ENCODE peak calls at places on chromosomes 4 and X, in eight cellular contexts. Z is fibroblast of villous mesenchyme, X is heart right ventricle, L is GM06990, K is AG04449, Y is A673, E is lower lobe of right lung, S is type B pancreatic cell. B is an unnamed sample.

GRCh38 chr4:7067523-7068278 is at the start of gene GRPEL1:
- DNase-seq in Z (peak), X (peak), L (peak), K (peak), Y (peak), E (peak), S (peak), B (peak)

GRCh38 chr4:32519060-32519459 is 1798.9 kb downstream of the PCDH7 start:
- DNase-seq in Z (no peak), X (no peak), L (no peak), K (no peak), Y (no peak), E (no peak), S (no peak), B (no peak)

GRCh38 chr4:52931238-52931637 is 69.1 kb downstream of the RASL11B start:
- DNase-seq in Z (no peak), X (no peak), L (no peak), K (no peak), Y (no peak), E (no peak), S (no peak), B (no peak)

GRCh38 chr4:6658204-6658585 is 17.7 kb downstream of the MRFAP1 start:
- DNase-seq in Z (peak), X (no peak), L (no peak), K (no peak), Y (no peak), E (no peak), S (no peak), B (no peak)

GRCh38 chr4:105369988-105370387 is 103.9 kb downstream of the PPA2 start:
- DNase-seq in Z (peak), X (no peak), L (no peak), K (peak), Y (no peak), E (no peak), S (no peak), B (no peak)

GRCh38 chr4:6021831-6022606 is 3.8 kb upstream of the C4orf50 start:
- DNase-seq in Z (no peak), X (no peak), L (no peak), K (no peak), Y (no peak), E (no peak), S (no peak), B (peak)

GRCh38 chrX:39821011-39821708 is 276.6 kb downstream of the BCOR start:
- DNase-seq in Z (peak), X (peak), L (no peak), K (no peak), Y (peak), E (no peak), S (peak), B (no peak)

GRCh38 chr4:141645611-141646340 is 9.4 kb downstream of the IL15 start:
- DNase-seq in Z (peak), X (no peak), L (no peak), K (peak), Y (no peak), E (no peak), S (no peak), B (no peak)

GRCh38 chr4:110196206-110196870 is 2.1 kb downstream of the ELOVL6 start:
- DNase-seq in Z (peak), X (peak), L (peak), K (no peak), Y (peak), E (peak), S (peak), B (no peak)

GRCh38 chrX:123080065-123080464 is 104.0 kb upstream of the GRIA3 start:
- DNase-seq in Z (no peak), X (no peak), L (no peak), K (no peak), Y (no peak), E (no peak), S (no peak), B (no peak)

GRCh38 chr4:1813915-1814314 is 20.8 kb downstream of the FGFR3 start:
- DNase-seq in Z (peak), X (no peak), L (no peak), K (no peak), Y (peak), E (no peak), S (no peak), B (no peak)

GRCh38 chr4:78032446-78032845 is 24.7 kb upstream of the FRAS1 start:
- DNase-seq in Z (no peak), X (no peak), L (no peak), K (no peak), Y (no peak), E (no peak), S (no peak), B (no peak)

GRCh38 chrX:55326985-55327384 is 62.3 kb upstream of the PAGE3 start:
- DNase-seq in Z (no peak), X (no peak), L (no peak), K (no peak), Y (no peak), E (no peak), S (no peak), B (no peak)

GRCh38 chr4:70061980-70062379 is 11.7 kb downstream of the HTN1 start:
- DNase-seq in Z (no peak), X (no peak), L (no peak), K (no peak), Y (no peak), E (no peak), S (no peak), B (no peak)

GRCh38 chr4:140046573-140046972 is 107.4 kb downstream of the MAML3 start:
- DNase-seq in Z (no peak), X (no peak), L (no peak), K (no peak), Y (no peak), E (no peak), S (no peak), B (no peak)

GRCh38 chr4:8281519-8282133 is 12.1 kb downstream of the HTRA3 start:
- DNase-seq in Z (peak), X (peak), L (no peak), K (peak), Y (no peak), E (peak), S (no peak), B (no peak)

GRCh38 chrX:46311581-46312120 is 233.6 kb downstream of the ZNF674 start:
- DNase-seq in Z (no peak), X (no peak), L (no peak), K (no peak), Y (peak), E (no peak), S (no peak), B (no peak)

GRCh38 chr4:5186584-5187170 is 135.4 kb downstream of the STK32B start:
- DNase-seq in Z (no peak), X (no peak), L (no peak), K (no peak), Y (no peak), E (no peak), S (no peak), B (no peak)

GRCh38 chr4:33381806-33382205 is 2661.6 kb downstream of the PCDH7 start:
- DNase-seq in Z (no peak), X (no peak), L (no peak), K (no peak), Y (no peak), E (no peak), S (no peak), B (no peak)

GRCh38 chr4:72969957-72970356 is 99.6 kb downstream of the COX18 start:
- DNase-seq in Z (no peak), X (no peak), L (no peak), K (no peak), Y (no peak), E (no peak), S (no peak), B (no peak)

GRCh38 chr4:161564230-161564834 is 599.5 kb downstream of the FSTL5 start:
- DNase-seq in Z (peak), X (no peak), L (no peak), K (no peak), Y (peak), E (no peak), S (no peak), B (no peak)
- TF ChIP-seq CTCF in Z (no peak), X (peak), L (peak), K (no peak), Y (peak), E (peak), S (peak), B (peak)

GRCh38 chr4:85055558-85055957 is 89.1 kb upstream of the WDFY3 start:
- DNase-seq in Z (no peak), X (no peak), L (no peak), K (no peak), Y (no peak), E (no peak), S (no peak), B (no peak)

GRCh38 chr4:85050736-85051135 is 84.2 kb upstream of the WDFY3 start:
- DNase-seq in Z (no peak), X (no peak), L (no peak), K (no peak), Y (no peak), E (no peak), S (no peak), B (no peak)

GRCh38 chr4:85051526-85051925 is 85.0 kb upstream of the WDFY3 start:
- DNase-seq in Z (no peak), X (no peak), L (no peak), K (no peak), Y (no peak), E (no peak), S (no peak), B (no peak)
- TF ChIP-seq CTCF in Z (no peak), X (no peak), L (no peak), K (no peak), Y (no peak), E (no peak), S (no peak), B (no peak)

DNA sequence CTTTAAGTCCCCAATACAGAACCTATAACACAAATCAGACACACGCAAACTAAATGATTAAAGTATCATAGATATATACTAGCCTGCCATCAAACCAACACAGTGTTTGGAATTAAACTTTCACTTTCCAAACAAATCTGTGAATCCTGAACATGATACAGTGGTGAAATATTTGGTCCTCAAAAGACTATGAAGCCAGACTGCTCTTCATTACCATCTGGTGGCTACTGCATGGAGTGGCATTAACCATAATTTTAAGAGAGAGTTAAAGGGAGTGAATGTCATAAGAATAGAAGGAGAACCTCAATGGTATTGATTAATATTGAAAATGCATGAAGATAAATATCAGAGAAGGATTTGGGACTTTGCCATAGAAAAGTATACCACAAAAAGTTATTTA is 9.2 kb upstream of the GABRA4 start:
- DNase-seq in Z (no peak), X (no peak), L (no peak), K (no peak), Y (peak), E (no peak), S (no peak), B (no peak)
- TF ChIP-seq CTCF in Z (peak), X (peak), L (peak), K (peak), Y (peak), E (no peak), S (peak), B (peak)

DNA sequence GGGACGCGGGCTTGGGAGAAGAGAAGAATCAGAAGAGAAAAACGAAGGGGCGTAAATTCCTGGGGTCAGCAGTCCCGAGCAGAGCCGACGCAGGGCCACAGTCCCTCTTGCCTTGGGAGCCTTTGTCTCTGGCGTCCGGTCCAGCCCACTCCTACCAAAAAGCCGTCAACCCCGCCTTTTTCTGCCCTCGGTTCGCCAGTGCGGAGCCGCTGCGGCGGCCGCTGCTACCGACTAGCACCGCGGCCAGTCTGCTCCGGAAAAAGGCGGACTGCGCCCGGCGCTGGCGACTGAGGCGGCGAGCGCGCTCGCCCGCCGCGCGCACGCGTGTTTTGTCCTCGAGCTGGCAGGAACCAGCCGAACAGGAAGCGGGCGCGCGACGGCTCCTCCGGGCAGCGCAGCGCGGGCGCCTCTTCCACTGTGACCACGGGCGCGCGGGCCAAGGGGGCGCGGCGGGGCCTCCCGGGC is 502 bp downstream of the HNRNPDL start:
- DNase-seq in Z (no peak), X (no peak), L (no peak), K (no peak), Y (no peak), E (no peak), S (no peak), B (no peak)
- TF ChIP-seq CTCF in Z (no peak), X (no peak), L (no peak), K (no peak), Y (no peak), E (no peak), S (peak), B (peak)

GRCh38 chr4:183447646-183448045 is 3.2 kb downstream of the CDKN2AIP start:
- DNase-seq in Z (no peak), X (no peak), L (no peak), K (no peak), Y (no peak), E (no peak), S (no peak), B (no peak)

GRCh38 chr4:183443609-183444148 is 757 bp upstream of the CDKN2AIP start:
- DNase-seq in Z (peak), X (no peak), L (no peak), K (no peak), Y (peak), E (no peak), S (no peak), B (no peak)

GRCh38 chr4:183444953-183445543 is 612 bp downstream of the CDKN2AIP start:
- DNase-seq in Z (peak), X (peak), L (no peak), K (no peak), Y (peak), E (peak), S (peak), B (no peak)

GRCh38 chr4:183441276-183441675 is 3.2 kb upstream of the CDKN2AIP start:
- DNase-seq in Z (peak), X (no peak), L (no peak), K (no peak), Y (no peak), E (no peak), S (no peak), B (no peak)

GRCh38 chr4:183444149-183444952 is at the start of gene CDKN2AIP:
- DNase-seq in Z (peak), X (peak), L (peak), K (no peak), Y (peak), E (peak), S (peak), B (peak)
- TF ChIP-seq CTCF in Z (no peak), X (peak), L (peak), K (no peak), Y (peak), E (peak), S (peak), B (peak)

GRCh38 chr4:188971125-188971524 is 831.9 kb downstream of the TRIML1 start:
- DNase-seq in Z (peak), X (no peak), L (no peak), K (no peak), Y (peak), E (no peak), S (no peak), B (no peak)
- TF ChIP-seq CTCF in Z (peak), X (peak), L (no peak), K (peak), Y (peak), E (peak), S (peak), B (peak)

DNA sequence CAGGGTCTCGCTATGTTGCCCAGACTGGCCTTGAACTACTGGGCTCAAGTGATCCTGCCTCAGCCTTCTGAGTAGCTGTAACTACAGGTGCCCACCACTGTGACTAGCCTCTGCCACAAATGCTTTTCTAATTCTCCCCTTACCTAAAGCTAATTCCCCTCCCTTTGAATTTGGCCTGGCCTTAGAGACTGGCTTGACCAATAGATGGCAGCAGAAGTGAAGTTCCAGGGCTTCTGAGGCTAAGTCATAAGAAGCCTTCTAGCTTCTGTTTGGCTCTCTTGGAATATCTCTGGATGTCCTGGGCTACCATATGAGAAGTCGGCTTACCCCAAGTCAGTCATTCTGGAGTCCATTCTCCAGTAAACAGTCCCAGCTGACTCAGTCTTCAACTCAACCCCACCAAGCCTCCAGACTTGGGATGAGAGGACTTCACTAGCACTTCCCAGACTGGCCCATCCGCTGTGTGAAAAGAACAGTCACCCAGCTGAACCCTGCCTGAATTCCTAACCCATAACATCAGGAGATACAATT is 61.0 kb downstream of the HPRT1 start:
- DNase-seq in Z (peak), X (no peak), L (no peak), K (no peak), Y (peak), E (no peak), S (no peak), B (no peak)
- TF ChIP-seq CTCF in Z (peak), X (peak), L (peak), K (peak), Y (peak), E (peak), S (peak), B (peak)

GRCh38 chrX:131830400-131831184 is 192.5 kb upstream of the STK26 start:
- DNase-seq in Z (peak), X (peak), L (no peak), K (no peak), Y (peak), E (peak), S (no peak), B (peak)
- TF ChIP-seq CTCF in Z (peak), X (peak), L (no peak), K (no peak), Y (peak), E (peak), S (peak), B (peak)

GRCh38 chrX:8366491-8366890 is 98.1 kb upstream of the VCX3B start:
- DNase-seq in Z (no peak), X (no peak), L (no peak), K (no peak), Y (no peak), E (no peak), S (no peak), B (no peak)

DNA sequence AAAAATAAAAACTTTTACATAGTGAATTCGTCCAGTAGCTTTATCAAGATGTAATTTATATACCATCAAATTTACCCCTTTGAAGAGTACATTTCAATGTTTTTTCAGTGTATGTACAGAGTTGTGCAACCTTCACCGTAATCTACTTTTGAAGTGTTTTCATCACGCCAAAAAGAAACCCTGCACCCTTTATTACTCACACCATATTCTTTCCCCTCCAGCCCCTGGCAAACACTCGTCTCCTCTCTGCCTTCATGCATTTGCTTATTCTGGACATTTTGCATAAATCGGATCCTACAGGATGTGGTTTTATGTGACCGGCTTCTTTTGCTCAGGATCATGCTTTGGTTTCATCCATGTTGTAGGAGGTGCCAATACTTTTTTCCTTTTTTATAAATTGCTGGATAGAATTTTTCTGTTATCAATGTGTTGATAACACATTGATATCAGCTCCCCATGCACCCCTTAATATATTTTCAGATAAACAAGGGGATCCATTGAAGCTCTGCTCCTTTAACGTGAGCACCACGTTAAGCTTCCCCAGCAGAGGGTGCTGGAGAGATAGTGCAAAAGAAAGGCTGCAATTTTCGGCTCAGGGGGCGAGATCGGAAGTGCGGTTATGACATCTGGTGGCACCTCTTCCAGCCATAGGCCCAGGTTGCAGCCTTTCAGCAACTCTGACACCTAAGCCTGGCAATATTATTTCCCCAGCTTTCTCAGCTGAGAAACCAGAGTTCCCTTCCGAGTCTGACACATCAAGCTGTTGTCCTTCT is 100.1 kb upstream of the VCX3B start:
- DNase-seq in Z (peak), X (no peak), L (no peak), K (no peak), Y (peak), E (peak), S (no peak), B (no peak)
- TF ChIP-seq CTCF in Z (peak), X (peak), L (no peak), K (no peak), Y (peak), E (peak), S (peak), B (peak)

DNA sequence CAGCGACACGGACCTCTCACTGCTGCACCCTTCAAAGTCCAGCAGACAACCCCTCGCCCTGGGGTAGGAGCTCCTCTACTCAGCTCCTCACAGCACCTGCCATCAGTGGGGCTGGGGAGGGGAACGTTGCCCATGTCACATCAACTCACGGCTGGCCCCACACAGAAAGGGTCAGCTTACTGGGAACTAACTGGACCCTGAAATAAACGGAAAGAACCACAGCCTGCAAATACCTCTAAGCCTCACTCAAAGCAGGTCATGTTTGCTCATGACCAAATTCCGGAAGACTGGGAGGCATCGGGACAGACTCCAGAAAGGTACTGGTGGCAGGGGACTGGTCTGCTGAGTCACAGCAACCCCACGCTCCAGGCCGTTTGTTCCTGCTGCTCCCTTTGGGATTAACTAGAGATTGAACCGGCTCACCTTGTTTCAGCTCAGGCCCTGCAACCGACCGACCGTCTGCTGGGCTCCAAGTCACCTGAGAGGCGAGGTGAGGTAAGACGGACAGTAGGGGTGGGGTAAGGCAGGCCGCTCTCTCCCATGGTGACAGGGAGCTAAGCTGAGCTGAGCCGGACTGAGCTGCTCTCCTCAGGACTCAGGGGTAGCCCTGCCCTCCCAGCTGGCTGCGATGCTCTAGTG is 5.6 kb downstream of the G6PD start:
- DNase-seq in Z (peak), X (no peak), L (no peak), K (no peak), Y (no peak), E (peak), S (no peak), B (no peak)
- TF ChIP-seq CTCF in Z (no peak), X (no peak), L (no peak), K (no peak), Y (no peak), E (no peak), S (no peak), B (no peak)